ENCODE peak calls at places on chromosomes 13 and 19, in five cellular contexts. R is GM23338, O is heart right ventricle, D is tibial artery, L is AG04450. W is an unnamed sample.

GRCh38 chr19:1221141-1221903 is 15.7 kb downstream of the STK11 start:
- DNase-seq in R (no peak), O (peak), D (peak), L (no peak), W (no peak)

GRCh38 chr13:78768950-78769349 is 110.0 kb upstream of the OBI1 start:
- DNase-seq in R (no peak), O (no peak), D (no peak), L (no peak), W (no peak)

GRCh38 chr19:8576273-8576993 is 809 bp downstream of the MYO1F start:
- DNase-seq in R (no peak), O (no peak), D (no peak), L (no peak), W (no peak)

GRCh38 chr13:44331912-44332840 is 41.4 kb upstream of the SERP2 start:
- DNase-seq in R (no peak), O (peak), D (peak), L (peak), W (peak)

GRCh38 chr13:66506979-66507378 is 723.2 kb downstream of the PCDH9 start:
- DNase-seq in R (no peak), O (no peak), D (no peak), L (no peak), W (no peak)

GRCh38 chr19:44947041-44947581 is 1.3 kb downstream of the APOC2 start:
- DNase-seq in R (no peak), O (no peak), D (no peak), L (no peak), W (no peak)

GRCh38 chr19:46746281-46746965 is at the start of gene STRN4:
- DNase-seq in R (peak), O (peak), D (no peak), L (no peak), W (no peak)

GRCh38 chr19:19591133-19591825 is 27.2 kb downstream of the PBX4 start:
- DNase-seq in R (peak), O (no peak), D (no peak), L (peak), W (peak)

GRCh38 chr19:55809381-55810058 is 22.3 kb downstream of the NLRP11 start:
- DNase-seq in R (peak), O (peak), D (no peak), L (no peak), W (peak)
- TF ChIP-seq CTCF in R (peak), O (peak), D (no peak), L (no peak), W (peak)

DNA sequence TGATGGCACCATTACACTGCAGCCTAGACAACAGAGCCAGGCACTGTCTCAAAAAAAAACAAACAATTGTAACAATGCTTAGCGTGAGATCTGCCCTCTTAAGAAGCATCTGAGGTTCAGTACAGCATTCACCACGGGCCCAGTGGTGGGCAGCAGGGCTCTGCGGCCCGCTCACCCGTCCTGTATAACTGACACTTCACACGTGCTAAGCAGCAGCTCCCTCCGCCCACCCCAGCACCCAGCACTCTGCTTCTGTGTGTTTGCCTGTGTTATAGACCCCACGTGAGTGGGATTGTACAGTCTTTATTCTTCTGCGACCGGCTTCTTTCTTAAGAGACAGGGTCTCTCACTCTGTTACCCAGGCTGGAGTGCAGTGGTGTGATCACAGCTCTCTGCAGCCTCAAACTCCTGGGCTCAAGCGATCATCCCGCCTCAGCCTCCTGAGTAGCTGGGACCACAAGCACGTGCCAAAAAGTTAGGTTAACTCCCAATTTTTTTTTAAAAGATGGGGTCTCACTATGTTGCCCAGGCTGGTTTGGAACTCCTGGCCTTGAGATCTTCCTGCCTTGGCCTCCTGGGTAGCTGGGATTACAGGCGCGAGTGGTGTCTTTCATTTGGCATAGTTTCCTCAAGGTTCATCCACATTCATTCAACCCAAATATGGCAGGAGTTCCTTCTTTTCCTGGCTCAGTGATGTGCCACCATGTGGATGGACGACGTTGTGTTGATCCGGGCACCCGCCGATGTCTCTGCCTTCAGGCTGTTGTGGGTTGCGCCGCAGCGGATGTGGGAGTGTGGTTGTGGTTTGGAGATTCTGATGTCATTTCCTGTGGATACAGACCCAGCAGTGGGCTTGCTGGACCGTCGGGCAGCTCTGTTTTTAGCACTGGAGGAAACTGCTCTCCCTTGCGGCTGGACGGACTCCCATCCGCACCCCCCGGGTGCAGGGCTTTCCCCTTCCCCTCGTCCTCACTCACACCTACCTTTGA is 170.0 kb downstream of the KDM4B start:
- DNase-seq in R (no peak), O (peak), D (no peak), L (no peak), W (peak)
- H3K4me3 ChIP-seq in R (no peak), O (no peak), D (no peak), L (no peak), W (no peak)

GRCh38 chr19:3344608-3345598 is 21.5 kb upstream of the NFIC start:
- DNase-seq in R (no peak), O (no peak), D (no peak), L (no peak), W (no peak)

GRCh38 chr19:3346677-3347353 is 19.6 kb upstream of the NFIC start:
- DNase-seq in R (no peak), O (peak), D (peak), L (no peak), W (no peak)

GRCh38 chr19:3342246-3342645 is 24.1 kb upstream of the NFIC start:
- DNase-seq in R (no peak), O (no peak), D (no peak), L (no peak), W (no peak)

GRCh38 chr19:3345850-3346460 is 20.4 kb upstream of the NFIC start:
- DNase-seq in R (no peak), O (no peak), D (no peak), L (no peak), W (no peak)

DNA sequence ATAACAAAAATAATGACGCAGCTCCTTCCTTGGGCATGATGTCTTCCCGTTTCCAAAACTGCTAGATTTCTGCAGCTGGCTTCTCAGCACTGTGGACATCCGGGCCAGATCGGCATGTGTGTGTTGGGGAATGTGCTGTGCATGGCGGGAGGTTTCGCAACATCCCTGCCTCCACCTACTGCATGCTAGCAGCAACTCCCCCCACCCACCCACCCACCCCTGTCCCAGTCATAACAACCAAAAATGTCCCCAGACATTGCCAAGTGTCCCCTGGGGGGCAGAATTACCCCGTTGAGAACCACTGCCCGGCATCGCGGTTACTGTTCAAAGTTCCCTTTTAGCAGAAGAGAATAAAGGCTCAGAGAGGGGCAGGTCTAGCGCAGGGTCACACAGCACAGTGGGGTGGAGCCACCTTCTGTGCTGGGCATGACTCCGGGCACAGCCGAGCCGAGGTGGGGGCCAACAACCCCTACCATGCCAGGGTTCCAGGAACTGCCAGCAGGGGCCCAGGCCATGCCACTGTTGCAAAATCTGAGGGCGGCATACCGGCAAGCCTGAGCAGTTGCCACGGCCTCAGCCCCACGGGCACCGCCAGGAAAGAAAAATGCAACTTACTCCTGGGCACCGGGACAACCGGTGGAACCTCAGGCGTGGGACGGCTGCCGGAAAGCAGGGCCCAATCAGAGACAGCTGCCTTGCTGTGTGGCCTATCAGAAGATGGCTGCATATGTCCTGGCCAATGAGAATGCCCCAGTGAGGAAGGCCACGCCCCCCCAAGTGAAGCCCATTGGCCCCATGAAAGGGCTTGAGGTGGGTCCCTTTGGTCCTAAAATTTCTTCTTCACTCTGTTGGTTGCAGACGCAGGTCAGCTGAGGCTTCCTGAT is 22.5 kb upstream of the NFIC start:
- DNase-seq in R (peak), O (peak), D (peak), L (no peak), W (no peak)
- TF ChIP-seq CTCF in R (no peak), O (peak), D (peak), L (peak), W (no peak)

GRCh38 chr19:16366056-16366432 is 41.4 kb downstream of the KLF2 start:
- DNase-seq in R (no peak), O (no peak), D (no peak), L (no peak), W (no peak)
- H3K4me3 ChIP-seq in R (no peak), O (no peak), D (no peak), L (no peak), W (no peak)